ENCODE peak calls at places on chromosomes 4 and X, in five cellular contexts. D is DMS53; K is AG08395; C is fibroblast of the aortic adventitia; S is stimulated activated CD4-positive, alpha-beta T cell treated with anti-CD3 and anti-CD28 coated beads, Interleukin-2, amount 100 ng/mL, for 48 hours. G is an unnamed sample.

GRCh38 chrX:145729635-145730034 is 88.0 kb upstream of the SLITRK2 start:
- DNase-seq in C (peak), D (no peak), S (no peak), K (no peak), G (no peak)

GRCh38 chr4:116788723-116789122 is 296.7 kb downstream of the TRAM1L1 start:
- DNase-seq in K (no peak), C (no peak), D (no peak), S (no peak), G (no peak)

GRCh38 chr4:7034262-7035081 is 8.7 kb upstream of the TADA2B start:
- DNase-seq in K (peak), C (peak), D (peak), S (no peak), G (peak)

GRCh38 chr4:139988863-139989765 is 164.9 kb downstream of the MAML3 start:
- DNase-seq in C (peak), S (peak), D (peak), K (peak), G (peak)

GRCh38 chr4:27524224-27524623 is 663.6 kb downstream of the STIM2 start:
- DNase-seq in K (no peak), S (no peak), C (no peak), D (no peak), G (no peak)

GRCh38 chrX:110318664-110318968 is 731 bp upstream of the AMMECR1 start:
- DNase-seq in C (peak), S (no peak), D (peak), K (no peak), G (no peak)

GRCh38 chr4:149296503-149296902 is 519.1 kb downstream of the IQCM start:
- DNase-seq in K (no peak), S (no peak), D (peak), C (no peak), G (no peak)

GRCh38 chr4:158805628-158806471 is 37.0 kb downstream of the FNIP2 start:
- DNase-seq in C (no peak), K (no peak), D (peak), S (no peak), G (no peak)

GRCh38 chr4:75038376-75038775 is 105.5 kb downstream of the PARM1 start:
- DNase-seq in K (no peak), D (no peak), S (no peak), C (no peak), G (no peak)

GRCh38 chr4:92488496-92488895 is 184.7 kb downstream of the GRID2 start:
- DNase-seq in D (no peak), C (no peak), S (no peak), K (no peak), G (no peak)

GRCh38 chr4:5292091-5292490 is 240.8 kb downstream of the STK32B start:
- DNase-seq in C (no peak), S (no peak), K (no peak), D (no peak), G (no peak)

GRCh38 chrX:29872831-29873230 is 342.5 kb upstream of the MAGEB2 start:
- DNase-seq in K (no peak), C (no peak), S (no peak), D (no peak), G (no peak)

GRCh38 chr4:26821677-26822503 is 38.8 kb upstream of the STIM2 start:
- DNase-seq in K (peak), S (no peak), D (peak), C (no peak), G (no peak)

GRCh38 chr4:186192068-186192751 is 843 bp downstream of the CYP4V2 start:
- DNase-seq in K (peak), C (peak), S (peak), D (peak), G (peak)

GRCh38 chr4:94757192-94758140 is at the start of gene BMPR1B:
- DNase-seq in K (peak), C (peak), S (no peak), D (peak), G (peak)

GRCh38 chr4:83906561-83906960 is 370.7 kb downstream of the GPAT3 start:
- DNase-seq in S (no peak), C (peak), K (peak), D (no peak), G (no peak)

GRCh38 chr4:111268769-111269414 is 646.0 kb upstream of the PITX2 start:
- DNase-seq in K (peak), D (peak), C (peak), S (no peak), G (peak)

GRCh38 chrX:48030237-48030636 is 23.4 kb downstream of the SPACA5 start:
- DNase-seq in S (no peak), D (no peak), K (no peak), C (no peak), G (no peak)

GRCh38 chr4:20217951-20218350 is 33.8 kb upstream of the SLIT2 start:
- DNase-seq in K (no peak), S (no peak), C (no peak), D (no peak), G (no peak)

GRCh38 chr4:68599150-68599549 is 23.0 kb upstream of the UGT2B17 start:
- DNase-seq in C (no peak), K (no peak), S (no peak), D (no peak), G (no peak)

GRCh38 chrX:13090261-13091110 is 46.1 kb upstream of the FAM9C start:
- DNase-seq in D (no peak), S (no peak), K (no peak), C (peak), G (no peak)

GRCh38 chr4:89800012-89800516 is 36.9 kb downstream of the SNCA start:
- DNase-seq in S (no peak), D (no peak), C (peak), K (no peak), G (no peak)

GRCh38 chr4:10083331-10083769 is 33.2 kb downstream of the WDR1 start:
- DNase-seq in K (no peak), S (no peak), D (no peak), C (no peak), G (no peak)

GRCh38 chrX:38939067-38939466 is 137.8 kb downstream of the MID1IP1 start:
- DNase-seq in C (peak), S (no peak), D (peak), K (peak), G (no peak)

GRCh38 chr4:40322853-40323252 is 12.3 kb upstream of the CHRNA9 start:
- DNase-seq in C (peak), D (peak), K (no peak), S (no peak), G (no peak)

GRCh38 chr4:70931359-70931758 is 29.2 kb downstream of the MOB1B start:
- DNase-seq in K (no peak), C (no peak), D (no peak), S (no peak), G (no peak)

GRCh38 chr4:31071807-31072486 is 351.8 kb downstream of the PCDH7 start:
- DNase-seq in K (no peak), D (no peak), C (peak), S (no peak), G (no peak)

GRCh38 chr4:156113138-156113537 is 159.5 kb upstream of the CTSO start:
- DNase-seq in C (no peak), D (peak), S (no peak), K (no peak), G (no peak)

GRCh38 chr4:52833941-52834525 is 28.1 kb upstream of the RASL11B start:
- DNase-seq in C (peak), K (no peak), D (no peak), S (no peak), G (no peak)

GRCh38 chr4:17718471-17718870 is 63.0 kb downstream of the FAM184B start:
- DNase-seq in K (no peak), D (no peak), S (no peak), C (no peak), G (no peak)

GRCh38 chr4:154491731-154492249 is at the start of gene DCHS2:
- DNase-seq in D (peak), S (no peak), C (no peak), K (no peak), G (no peak)

GRCh38 chrX:55484948-55485347 is 4.7 kb downstream of the USP51 start:
- DNase-seq in K (no peak), C (no peak), D (no peak), S (no peak), G (no peak)

GRCh38 chr4:98055800-98056501 is 87.3 kb downstream of the STPG2 start:
- DNase-seq in S (no peak), C (no peak), D (no peak), K (no peak), G (no peak)

GRCh38 chr4:71456841-71457240 is 118.0 kb downstream of the SLC4A4 start:
- DNase-seq in S (no peak), K (peak), D (peak), C (peak), G (peak)

G was measured in hepatic stellate cell.